ENCODE peak calls at places on chromosomes 2 and 18, in nine cellular contexts. One of them, this sample, is unnamed.
A peak's percentile ranks its signal among the peaks of the same experiment; 100 is the strongest.

GRCh38 chr2:8630676-8631464 is 51.0 kb upstream of the ID2 start:
- DNase-seq in body of pancreas: no peak
- DNase-seq in HCT116: no peak
- DNase-seq in ovary: no peak
- DNase-seq in left lung: no peak
- DNase-seq in astrocyte: no peak
- DNase-seq in Panc1: no peak
- DNase-seq in fibroblast of lung: no peak
- DNase-seq in IMR-90: no peak
- DNase-seq in this sample: no peak

GRCh38 chr2:157726946-157727345 is 98.3 kb upstream of the ACVR1C start:
- DNase-seq in left lung: no peak
- DNase-seq in body of pancreas: no peak
- DNase-seq in HCT116: no peak
- DNase-seq in ovary: no peak
- DNase-seq in Panc1: no peak
- DNase-seq in astrocyte: no peak
- DNase-seq in fibroblast of lung: peak; percentile 50
- DNase-seq in IMR-90: no peak
- DNase-seq in this sample: no peak

GRCh38 chr2:70936979-70937811 is 1.5 kb downstream of the ATP6V1B1 start:
- DNase-seq in IMR-90: no peak
- DNase-seq in left lung: no peak
- DNase-seq in HCT116: no peak
- DNase-seq in Panc1: no peak
- DNase-seq in body of pancreas: no peak
- DNase-seq in astrocyte: no peak
- DNase-seq in fibroblast of lung: peak; percentile 8
- DNase-seq in ovary: no peak
- DNase-seq in this sample: no peak

GRCh38 chr18:12774982-12775381 is 72.1 kb downstream of the PSMG2 start:
- DNase-seq in left lung: no peak
- DNase-seq in fibroblast of lung: no peak
- DNase-seq in ovary: no peak
- DNase-seq in HCT116: no peak
- DNase-seq in astrocyte: no peak
- DNase-seq in IMR-90: no peak
- DNase-seq in body of pancreas: no peak
- DNase-seq in Panc1: no peak
- DNase-seq in this sample: peak; percentile 7

GRCh38 chr2:128637481-128638155 is 318.9 kb upstream of the HS6ST1 start:
- DNase-seq in Panc1: no peak
- DNase-seq in body of pancreas: no peak
- DNase-seq in left lung: no peak
- DNase-seq in fibroblast of lung: no peak
- DNase-seq in IMR-90: no peak
- DNase-seq in ovary: no peak
- DNase-seq in astrocyte: no peak
- DNase-seq in HCT116: no peak
- DNase-seq in this sample: no peak

GRCh38 chr2:45743531-45744391 is 92.3 kb downstream of the PRKCE start:
- DNase-seq in Panc1: no peak
- DNase-seq in IMR-90: peak; percentile 82
- DNase-seq in ovary: no peak
- DNase-seq in HCT116: no peak
- DNase-seq in fibroblast of lung: peak; percentile 24
- DNase-seq in body of pancreas: no peak
- DNase-seq in astrocyte: peak; percentile 5
- DNase-seq in left lung: no peak
- DNase-seq in this sample: no peak

GRCh38 chr2:61707984-61708852 is 145.6 kb downstream of the FAM161A start:
- DNase-seq in Panc1: peak; percentile 96
- DNase-seq in left lung: no peak
- DNase-seq in IMR-90: peak; percentile 83
- DNase-seq in body of pancreas: peak; percentile 65
- DNase-seq in ovary: no peak
- DNase-seq in HCT116: no peak
- DNase-seq in fibroblast of lung: peak; percentile 62
- DNase-seq in astrocyte: peak; percentile 56
- DNase-seq in this sample: no peak

GRCh38 chr2:69768217-69768616 is 26.3 kb downstream of the ANXA4 start:
- DNase-seq in HCT116: no peak
- DNase-seq in Panc1: no peak
- DNase-seq in astrocyte: no peak
- DNase-seq in ovary: no peak
- DNase-seq in left lung: no peak
- DNase-seq in fibroblast of lung: no peak
- DNase-seq in body of pancreas: no peak
- DNase-seq in IMR-90: no peak
- DNase-seq in this sample: no peak

GRCh38 chr18:9575558-9575957 is 38.8 kb downstream of the PPP4R1 start:
- DNase-seq in left lung: no peak
- DNase-seq in IMR-90: peak; percentile 98
- DNase-seq in astrocyte: peak; percentile 91
- DNase-seq in ovary: peak; percentile 50
- DNase-seq in HCT116: peak; percentile 89
- DNase-seq in Panc1: peak; percentile 54
- DNase-seq in body of pancreas: peak; percentile 90
- DNase-seq in fibroblast of lung: peak; percentile 92
- DNase-seq in this sample: no peak

GRCh38 chr2:71995067-71995665 is 152.5 kb downstream of the CYP26B1 start:
- DNase-seq in left lung: no peak
- DNase-seq in IMR-90: peak; percentile 5
- DNase-seq in HCT116: peak; percentile 27
- DNase-seq in Panc1: peak; percentile 8
- DNase-seq in astrocyte: no peak
- DNase-seq in fibroblast of lung: peak; percentile 10
- DNase-seq in ovary: no peak
- DNase-seq in body of pancreas: no peak
- DNase-seq in this sample: no peak

GRCh38 chr18:63949068-63949737 is at the start of gene HMSD:
- DNase-seq in HCT116: peak; percentile 43
- DNase-seq in ovary: peak; percentile 24
- DNase-seq in astrocyte: peak; percentile 26
- DNase-seq in fibroblast of lung: peak; percentile 45
- DNase-seq in Panc1: no peak
- DNase-seq in IMR-90: no peak
- DNase-seq in body of pancreas: peak; percentile 66
- DNase-seq in left lung: peak; percentile 95
- DNase-seq in this sample: peak; percentile 8

GRCh38 chr2:44705851-44706555 is 235.5 kb upstream of the SIX3 start:
- DNase-seq in fibroblast of lung: no peak
- DNase-seq in astrocyte: no peak
- DNase-seq in left lung: no peak
- DNase-seq in HCT116: no peak
- DNase-seq in ovary: no peak
- DNase-seq in Panc1: no peak
- DNase-seq in IMR-90: no peak
- DNase-seq in body of pancreas: no peak
- DNase-seq in this sample: no peak

GRCh38 chr2:151946856-151947523 is 118.8 kb upstream of the ARL5A start:
- DNase-seq in body of pancreas: peak; percentile 63
- DNase-seq in astrocyte: peak; percentile 2
- DNase-seq in ovary: no peak
- DNase-seq in left lung: no peak
- DNase-seq in IMR-90: peak; percentile 1
- DNase-seq in HCT116: peak; percentile 21
- DNase-seq in Panc1: no peak
- DNase-seq in fibroblast of lung: peak; percentile 6
- DNase-seq in this sample: no peak

GRCh38 chr18:45139478-45139877 is 458.8 kb downstream of the SETBP1 start:
- DNase-seq in body of pancreas: no peak
- DNase-seq in Panc1: no peak
- DNase-seq in fibroblast of lung: no peak
- DNase-seq in ovary: no peak
- DNase-seq in IMR-90: no peak
- DNase-seq in astrocyte: no peak
- DNase-seq in left lung: no peak
- DNase-seq in HCT116: no peak
- DNase-seq in this sample: no peak

GRCh38 chr18:44840053-44840826 is 159.6 kb downstream of the SETBP1 start:
- DNase-seq in HCT116: no peak
- DNase-seq in IMR-90: no peak
- DNase-seq in Panc1: no peak
- DNase-seq in body of pancreas: no peak
- DNase-seq in ovary: peak; percentile 32
- DNase-seq in fibroblast of lung: peak; percentile 14
- DNase-seq in astrocyte: peak; percentile 2
- DNase-seq in left lung: no peak
- DNase-seq in this sample: no peak

GRCh38 chr2:152189622-152190495 is 14.3 kb upstream of the STAM2 start:
- DNase-seq in ovary: peak; percentile 41
- DNase-seq in Panc1: no peak
- DNase-seq in astrocyte: peak; percentile 41
- DNase-seq in left lung: no peak
- DNase-seq in body of pancreas: peak; percentile 44
- DNase-seq in HCT116: peak; percentile 48
- DNase-seq in fibroblast of lung: peak; percentile 59
- DNase-seq in IMR-90: peak; percentile 77
- DNase-seq in this sample: no peak

GRCh38 chr2:193806088-193806774 is 1611.5 kb upstream of the TMEFF2 start:
- DNase-seq in IMR-90: no peak
- DNase-seq in Panc1: no peak
- DNase-seq in fibroblast of lung: peak; percentile 1
- DNase-seq in ovary: no peak
- DNase-seq in body of pancreas: no peak
- DNase-seq in astrocyte: no peak
- DNase-seq in HCT116: no peak
- DNase-seq in left lung: no peak
- DNase-seq in this sample: no peak

GRCh38 chr2:168097431-168097830 is 150.0 kb downstream of the STK39 start:
- DNase-seq in IMR-90: no peak
- DNase-seq in HCT116: no peak
- DNase-seq in astrocyte: no peak
- DNase-seq in ovary: no peak
- DNase-seq in left lung: no peak
- DNase-seq in fibroblast of lung: peak; percentile 25
- DNase-seq in body of pancreas: no peak
- DNase-seq in Panc1: no peak
- DNase-seq in this sample: no peak

GRCh38 chr2:191927319-191927867 is 80.5 kb upstream of the CAVIN2 start:
- DNase-seq in astrocyte: peak; percentile 98
- DNase-seq in ovary: no peak
- DNase-seq in Panc1: peak; percentile 46
- DNase-seq in HCT116: peak; percentile 79
- DNase-seq in body of pancreas: peak; percentile 59
- DNase-seq in left lung: no peak
- DNase-seq in IMR-90: peak; percentile 74
- DNase-seq in fibroblast of lung: peak; percentile 98
- DNase-seq in this sample: no peak

DNA sequence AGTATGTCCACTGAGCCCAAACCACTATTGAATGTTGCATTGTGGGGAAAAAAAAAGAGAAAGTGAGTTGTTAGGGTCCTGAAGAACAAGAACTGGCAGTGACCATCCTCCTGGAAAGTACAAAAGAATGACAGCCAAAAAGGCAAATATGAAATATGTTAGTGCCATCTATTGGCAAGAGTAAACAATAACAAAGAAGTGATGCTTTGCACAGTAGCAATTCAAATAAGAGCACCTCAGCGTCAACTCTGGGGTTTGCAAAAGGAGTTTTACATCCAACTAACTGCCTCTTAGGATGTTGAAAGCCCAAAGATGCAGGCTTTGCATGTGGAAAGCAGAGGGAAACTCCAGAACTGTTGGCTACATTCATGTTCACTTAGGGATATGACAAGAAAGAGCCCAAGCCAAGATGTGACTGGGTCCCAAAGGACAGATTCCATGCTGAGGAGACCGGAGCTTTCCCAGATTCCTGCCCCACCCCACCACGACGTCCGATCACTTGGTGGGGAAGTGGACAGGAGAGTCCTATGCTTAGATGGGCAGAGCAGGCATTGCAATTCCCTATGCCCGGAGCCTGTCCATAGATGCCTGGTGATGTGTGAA is 15.6 kb downstream of the TRABD2A start:
- DNase-seq in body of pancreas: no peak
- DNase-seq in IMR-90: peak; percentile 43
- DNase-seq in ovary: no peak
- DNase-seq in HCT116: no peak
- DNase-seq in Panc1: no peak
- DNase-seq in astrocyte: no peak
- DNase-seq in fibroblast of lung: peak; percentile 26
- DNase-seq in left lung: no peak
- DNase-seq in this sample: no peak
- TF ChIP-seq CTCF in body of pancreas: no peak
- TF ChIP-seq CTCF in IMR-90: peak; percentile 43
- TF ChIP-seq CTCF in ovary: no peak
- TF ChIP-seq CTCF in HCT116: peak; percentile 54
- TF ChIP-seq CTCF in Panc1: peak; percentile 63
- TF ChIP-seq CTCF in astrocyte: peak; percentile 28
- TF ChIP-seq CTCF in fibroblast of lung: no peak
- TF ChIP-seq CTCF in left lung: no peak
- TF ChIP-seq CTCF in this sample: peak; percentile 72

GRCh38 chr2:101001713-101002561 is at the start of gene RPL31:
- DNase-seq in Panc1: peak; percentile 77
- DNase-seq in HCT116: peak; percentile 91
- DNase-seq in astrocyte: peak; percentile 95
- DNase-seq in left lung: peak; percentile 99
- DNase-seq in body of pancreas: peak; percentile 98
- DNase-seq in fibroblast of lung: peak; percentile 98
- DNase-seq in ovary: peak; percentile 95
- DNase-seq in IMR-90: peak; percentile 97
- DNase-seq in this sample: peak; percentile 95
- H3K27me3 ChIP-seq in Panc1: no peaks in the 10 kb centered on the region
- H3K27me3 ChIP-seq in HCT116: no peaks in the 10 kb centered on the region
- H3K27me3 ChIP-seq in astrocyte: no peaks in the 10 kb centered on the region
- H3K27me3 ChIP-seq in left lung: no peaks in the 10 kb centered on the region
- H3K27me3 ChIP-seq in body of pancreas: no peaks in the 10 kb centered on the region
- H3K27me3 ChIP-seq in fibroblast of lung: no peaks in the 10 kb centered on the region
- H3K27me3 ChIP-seq in ovary: no peaks in the 10 kb centered on the region
- H3K27me3 ChIP-seq in IMR-90: no peaks in the 10 kb centered on the region
- H3K27me3 ChIP-seq in this sample: no peaks in the 10 kb centered on the region

GRCh38 chr2:236309669-236310029 is 45.4 kb upstream of the ASB18 start:
- DNase-seq in left lung: no peak
- DNase-seq in fibroblast of lung: peak; percentile 10
- DNase-seq in astrocyte: peak; percentile 3
- DNase-seq in IMR-90: no peak
- DNase-seq in ovary: no peak
- DNase-seq in body of pancreas: no peak
- DNase-seq in HCT116: no peak
- DNase-seq in Panc1: peak; percentile 5
- DNase-seq in this sample: no peak
- TF ChIP-seq CTCF in left lung: peak; percentile 14
- TF ChIP-seq CTCF in fibroblast of lung: no peak
- TF ChIP-seq CTCF in astrocyte: peak; percentile 53
- TF ChIP-seq CTCF in IMR-90: peak; percentile 8
- TF ChIP-seq CTCF in ovary: no peak
- TF ChIP-seq CTCF in body of pancreas: peak; percentile 11
- TF ChIP-seq CTCF in HCT116: peak; percentile 31
- TF ChIP-seq CTCF in Panc1: peak; percentile 74
- TF ChIP-seq CTCF in this sample: no peak

DNA sequence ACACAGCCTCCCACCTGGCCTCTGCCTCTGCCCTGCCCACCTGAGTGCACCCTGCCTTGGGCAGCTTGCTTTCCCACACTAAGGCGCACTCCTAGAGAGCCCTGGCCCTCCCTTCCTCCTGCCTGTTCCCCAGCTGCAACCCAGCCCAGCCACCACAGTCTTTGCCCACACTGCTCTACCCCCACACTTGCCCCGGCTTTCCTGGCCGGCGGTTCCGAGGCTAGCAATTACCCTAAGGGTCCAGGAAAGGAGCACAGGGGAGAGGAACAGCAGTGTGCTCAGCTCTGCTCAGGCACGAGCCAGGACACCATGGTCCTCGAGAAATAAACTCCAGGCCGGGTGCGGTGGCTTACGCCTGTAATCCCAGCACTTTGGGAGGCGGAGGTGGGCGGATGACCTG is 237.8 kb upstream of the RAB6C start:
- DNase-seq in fibroblast of lung: no peak
- DNase-seq in body of pancreas: peak; percentile 74
- DNase-seq in astrocyte: no peak
- DNase-seq in Panc1: no peak
- DNase-seq in ovary: no peak
- DNase-seq in IMR-90: no peak
- DNase-seq in HCT116: no peak
- DNase-seq in left lung: no peak
- DNase-seq in this sample: no peak
- H3K27me3 ChIP-seq in fibroblast of lung: no peaks in the 10 kb centered on the region
- H3K27me3 ChIP-seq in body of pancreas: no peaks in the 10 kb centered on the region
- H3K27me3 ChIP-seq in astrocyte: no peaks in the 10 kb centered on the region
- H3K27me3 ChIP-seq in Panc1: peaks cover 3% of the 10 kb centered on the region
- H3K27me3 ChIP-seq in ovary: no peaks in the 10 kb centered on the region
- H3K27me3 ChIP-seq in IMR-90: no peaks in the 10 kb centered on the region
- H3K27me3 ChIP-seq in HCT116: peaks cover 9% of the 10 kb centered on the region
- H3K27me3 ChIP-seq in left lung: no peaks in the 10 kb centered on the region
- H3K27me3 ChIP-seq in this sample: no peaks in the 10 kb centered on the region